ENCODE peak calls at places on chromosomes 16 and 17, in four cellular contexts. One of them, this sample, is unnamed.

GRCh38 chr17:75814900-75815373 is 29.3 kb downstream of the UNC13D start:
- DNase-seq in endothelial cell: no peak
- DNase-seq in RWPE1: peak
- DNase-seq in A673: no peak
- DNase-seq in this sample: no peak

GRCh38 chr16:58843675-58844074 is 109.6 kb upstream of the GOT2 start:
- DNase-seq in A673: peak
- DNase-seq in RWPE1: no peak
- DNase-seq in endothelial cell: no peak
- DNase-seq in this sample: no peak

GRCh38 chr17:56319531-56319930 is 166.3 kb downstream of the ANKFN1 start:
- DNase-seq in endothelial cell: no peak
- DNase-seq in RWPE1: peak
- DNase-seq in A673: peak
- DNase-seq in this sample: no peak

GRCh38 chr17:78986048-78986648 is 6.4 kb upstream of the LGALS3BP start:
- DNase-seq in endothelial cell: no peak
- DNase-seq in RWPE1: no peak
- DNase-seq in A673: peak
- DNase-seq in this sample: no peak

GRCh38 chr16:28534542-28535373 is 4.0 kb downstream of the NUPR1 start:
- DNase-seq in RWPE1: peak
- DNase-seq in A673: no peak
- DNase-seq in endothelial cell: no peak
- DNase-seq in this sample: no peak

GRCh38 chr17:54408741-54409140 is 491.9 kb upstream of the TOM1L1 start:
- DNase-seq in endothelial cell: no peak
- DNase-seq in RWPE1: no peak
- DNase-seq in A673: peak
- DNase-seq in this sample: peak

GRCh38 chr16:1029259-1029545 is 43.3 kb upstream of the SSTR5 start:
- DNase-seq in endothelial cell: no peak
- DNase-seq in RWPE1: no peak
- DNase-seq in A673: no peak
- DNase-seq in this sample: no peak

GRCh38 chr17:19897108-19897854 is 29.5 kb upstream of the ULK2 start:
- DNase-seq in endothelial cell: no peak
- DNase-seq in RWPE1: peak
- DNase-seq in A673: no peak
- DNase-seq in this sample: no peak

GRCh38 chr16:2486645-2487516 is 12.0 kb downstream of the TBC1D24 start:
- DNase-seq in A673: no peak
- DNase-seq in endothelial cell: no peak
- DNase-seq in RWPE1: no peak
- DNase-seq in this sample: no peak

GRCh38 chr17:76199466-76199865 is 40.8 kb downstream of the RNF157 start:
- DNase-seq in A673: no peak
- DNase-seq in endothelial cell: no peak
- DNase-seq in RWPE1: no peak
- DNase-seq in this sample: no peak

GRCh38 chr16:22225060-22225459 is 19.0 kb downstream of the EEF2K start:
- DNase-seq in A673: no peak
- DNase-seq in RWPE1: no peak
- DNase-seq in endothelial cell: no peak
- DNase-seq in this sample: peak

GRCh38 chr17:67602974-67603373 is 114.8 kb upstream of the NOL11 start:
- DNase-seq in RWPE1: peak
- DNase-seq in A673: peak
- DNase-seq in endothelial cell: peak
- DNase-seq in this sample: no peak

GRCh38 chr17:65514082-65514481 is 47.4 kb downstream of the AXIN2 start:
- DNase-seq in RWPE1: peak
- DNase-seq in A673: no peak
- DNase-seq in endothelial cell: no peak
- DNase-seq in this sample: no peak

GRCh38 chr17:59764292-59764741 is 56.9 kb downstream of the VMP1 start:
- DNase-seq in endothelial cell: no peak
- DNase-seq in RWPE1: no peak
- DNase-seq in A673: no peak
- DNase-seq in this sample: no peak

GRCh38 chr17:59766486-59766885 is 59.0 kb downstream of the VMP1 start:
- DNase-seq in A673: no peak
- DNase-seq in RWPE1: no peak
- DNase-seq in endothelial cell: no peak
- DNase-seq in this sample: no peak

GRCh38 chr17:59765038-59765437 is 57.6 kb downstream of the VMP1 start:
- DNase-seq in A673: no peak
- DNase-seq in endothelial cell: no peak
- DNase-seq in RWPE1: no peak
- DNase-seq in this sample: no peak

GRCh38 chr17:59769891-59770290 is 62.4 kb downstream of the VMP1 start:
- DNase-seq in endothelial cell: no peak
- DNase-seq in RWPE1: peak
- DNase-seq in A673: no peak
- DNase-seq in this sample: no peak

DNA sequence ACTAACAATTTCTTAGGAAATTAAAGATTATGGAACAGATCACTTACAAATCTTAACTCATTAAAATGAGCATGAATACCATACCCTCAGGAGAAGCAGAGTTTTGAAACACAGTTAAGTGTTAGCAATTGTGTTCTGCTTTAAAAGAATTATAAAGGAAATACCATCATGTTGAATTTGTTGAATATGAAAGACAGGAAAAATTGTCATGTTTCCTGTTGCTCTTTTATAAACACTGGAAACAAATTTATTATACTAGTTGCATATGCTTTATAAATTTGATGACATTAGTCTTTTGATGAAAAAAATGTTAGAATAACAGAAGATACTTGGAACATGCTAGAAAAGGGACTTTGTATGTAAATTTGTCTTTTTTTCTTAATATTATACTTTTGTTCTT is 59.7 kb downstream of the VMP1 start:
- DNase-seq in A673: peak
- DNase-seq in RWPE1: no peak
- DNase-seq in endothelial cell: no peak
- DNase-seq in this sample: no peak
- TF ChIP-seq CTCF in A673: no peak
- TF ChIP-seq CTCF in RWPE1: no peak
- TF ChIP-seq CTCF in endothelial cell: no peak
- TF ChIP-seq CTCF in this sample: no peak

GRCh38 chr16:71969353-71969752 is 30.8 kb downstream of the PKD1L3 start:
- DNase-seq in endothelial cell: no peak
- DNase-seq in A673: no peak
- DNase-seq in RWPE1: no peak
- DNase-seq in this sample: no peak
- TF ChIP-seq CTCF in endothelial cell: no peak
- TF ChIP-seq CTCF in A673: no peak
- TF ChIP-seq CTCF in RWPE1: no peak
- TF ChIP-seq CTCF in this sample: no peak

DNA sequence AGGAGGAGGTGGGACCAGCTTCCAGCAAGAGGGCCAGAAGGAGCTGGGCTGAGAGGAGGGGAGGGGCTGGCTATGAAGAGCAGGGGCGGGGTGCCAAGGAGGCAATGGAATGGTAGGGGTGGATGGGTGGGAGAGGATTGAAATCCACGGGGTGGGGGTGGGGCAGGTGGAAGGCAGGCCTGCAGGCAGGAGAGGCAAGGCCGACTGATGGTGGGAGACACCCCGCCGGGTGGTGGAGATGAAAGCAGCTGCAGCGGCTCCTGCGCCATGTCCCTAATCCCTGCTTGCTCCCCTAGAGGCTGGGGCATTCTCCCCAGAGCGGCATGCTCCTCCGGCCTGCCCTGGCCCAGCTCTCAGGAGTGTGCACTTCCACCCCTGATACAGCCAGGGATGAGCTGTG is 27.8 kb upstream of the TAC4 start:
- DNase-seq in endothelial cell: no peak
- DNase-seq in A673: no peak
- DNase-seq in RWPE1: no peak
- DNase-seq in this sample: no peak
- TF ChIP-seq CTCF in endothelial cell: no peak
- TF ChIP-seq CTCF in A673: no peak
- TF ChIP-seq CTCF in RWPE1: no peak
- TF ChIP-seq CTCF in this sample: no peak

GRCh38 chr17:17511293-17511741 is 15.1 kb upstream of the RASD1 start:
- DNase-seq in RWPE1: no peak
- DNase-seq in A673: no peak
- DNase-seq in endothelial cell: no peak
- DNase-seq in this sample: no peak
- TF ChIP-seq CTCF in RWPE1: no peak
- TF ChIP-seq CTCF in A673: no peak
- TF ChIP-seq CTCF in endothelial cell: no peak
- TF ChIP-seq CTCF in this sample: no peak

GRCh38 chr16:25212636-25213035 is 4.1 kb upstream of the AQP8 start:
- DNase-seq in A673: no peak
- DNase-seq in RWPE1: no peak
- DNase-seq in endothelial cell: no peak
- DNase-seq in this sample: no peak
- TF ChIP-seq CTCF in A673: no peak
- TF ChIP-seq CTCF in RWPE1: no peak
- TF ChIP-seq CTCF in endothelial cell: no peak
- TF ChIP-seq CTCF in this sample: no peak

DNA sequence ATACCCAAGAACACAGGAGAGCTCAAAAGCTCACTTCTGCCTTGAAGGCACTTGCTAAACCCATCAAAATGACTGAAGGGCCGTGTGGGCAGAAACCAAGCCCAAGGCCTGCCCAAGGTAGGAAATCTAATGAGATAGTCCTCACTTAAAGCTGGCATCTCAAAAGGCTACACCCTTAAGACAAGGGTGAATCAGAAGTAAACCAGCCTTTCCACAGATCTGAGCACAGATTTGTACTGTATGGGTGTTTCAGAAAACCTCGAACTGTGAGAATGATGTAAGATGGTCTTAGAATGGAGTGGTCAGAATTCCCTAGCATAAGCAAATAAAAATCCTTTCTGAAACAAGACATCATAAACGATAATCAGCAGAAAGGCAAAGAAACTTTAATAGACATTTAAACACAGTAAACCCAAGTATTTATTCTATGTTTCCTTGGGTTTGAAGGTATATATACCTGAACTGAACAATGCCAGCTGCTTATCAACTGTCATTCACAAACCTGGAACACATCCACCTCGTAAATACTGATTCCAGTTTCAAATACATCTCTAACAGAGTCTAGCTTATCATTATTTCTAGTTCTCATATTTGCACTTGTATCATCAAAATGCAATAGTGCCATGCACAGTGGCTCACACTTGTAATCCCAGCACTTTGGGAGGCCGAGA is 37.8 kb downstream of the GLG1 start:
- DNase-seq in RWPE1: peak
- DNase-seq in endothelial cell: no peak
- DNase-seq in A673: no peak
- DNase-seq in this sample: no peak
- TF ChIP-seq CTCF in RWPE1: no peak
- TF ChIP-seq CTCF in endothelial cell: no peak
- TF ChIP-seq CTCF in A673: no peak
- TF ChIP-seq CTCF in this sample: no peak

DNA sequence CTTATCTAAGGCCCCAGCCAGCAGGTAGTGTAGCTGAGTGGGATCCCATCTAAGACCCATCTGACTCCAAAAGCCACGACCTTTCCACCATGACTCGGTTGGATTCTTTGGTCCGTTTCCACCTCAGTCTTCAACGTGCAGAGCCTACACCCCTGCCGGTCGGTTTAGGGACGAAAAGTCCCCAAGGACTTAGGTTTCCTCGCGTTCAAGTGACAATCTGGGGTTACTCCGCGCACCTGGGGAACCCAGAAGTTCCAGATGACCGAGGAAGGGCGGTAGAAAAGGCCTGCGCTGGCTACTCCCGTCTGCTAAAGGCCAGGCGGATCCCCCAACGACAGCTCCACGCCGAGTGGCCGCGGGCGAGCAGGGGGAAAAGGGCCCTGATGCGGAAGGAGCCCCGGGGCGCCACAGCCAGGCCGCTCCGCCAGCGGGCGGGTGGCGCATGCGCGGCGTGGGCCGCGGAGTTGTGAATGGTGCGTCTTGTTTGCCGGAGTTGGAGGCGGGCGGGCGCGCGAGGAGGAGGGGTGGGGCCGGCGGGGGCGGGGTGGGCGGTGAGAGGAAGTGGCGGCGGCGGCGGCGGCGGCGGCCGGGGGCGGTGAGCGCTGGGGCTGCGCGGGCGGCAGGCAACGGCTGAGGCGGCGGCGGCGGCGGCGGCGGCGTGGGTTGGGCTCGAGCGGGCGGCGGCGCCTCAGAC is at the start of gene CBFB:
- DNase-seq in endothelial cell: peak
- DNase-seq in RWPE1: peak
- DNase-seq in A673: peak
- DNase-seq in this sample: peak
- TF ChIP-seq CTCF in endothelial cell: no peak
- TF ChIP-seq CTCF in RWPE1: no peak
- TF ChIP-seq CTCF in A673: no peak
- TF ChIP-seq CTCF in this sample: no peak

GRCh38 chr16:9254863-9255262 is 163.4 kb downstream of the HAPSTR1 start:
- DNase-seq in endothelial cell: no peak
- DNase-seq in A673: no peak
- DNase-seq in RWPE1: no peak
- DNase-seq in this sample: no peak

GRCh38 chr16:9259914-9260608 is 168.6 kb downstream of the HAPSTR1 start:
- DNase-seq in RWPE1: no peak
- DNase-seq in A673: no peak
- DNase-seq in endothelial cell: no peak
- DNase-seq in this sample: no peak

GRCh38 chr16:9258423-9259051 is 167.1 kb downstream of the HAPSTR1 start:
- DNase-seq in A673: peak
- DNase-seq in RWPE1: peak
- DNase-seq in endothelial cell: peak
- DNase-seq in this sample: peak

GRCh38 chr16:9257843-9258242 is 166.4 kb downstream of the HAPSTR1 start:
- DNase-seq in A673: no peak
- DNase-seq in RWPE1: no peak
- DNase-seq in endothelial cell: no peak
- DNase-seq in this sample: no peak

GRCh38 chr16:9256196-9256595 is 164.8 kb downstream of the HAPSTR1 start:
- DNase-seq in endothelial cell: peak
- DNase-seq in RWPE1: peak
- DNase-seq in A673: peak
- DNase-seq in this sample: no peak
- TF ChIP-seq CTCF in endothelial cell: peak
- TF ChIP-seq CTCF in RWPE1: peak
- TF ChIP-seq CTCF in A673: peak
- TF ChIP-seq CTCF in this sample: peak